ENCODE peak calls at places on chromosomes 3 and 15, in six cellular contexts. One of them, this sample, is unnamed.

GRCh38 chr15:67175643-67176071 is 78.8 kb downstream of the AAGAB start:
- DNase-seq in Daoy: peak; percentile 59
- DNase-seq in activated CD8-positive, alpha-beta memory T cell treated with anti-CD3 and anti-CD28 coated beads, Interleukin-2, amount 50 U/mL, for 48 hours: no peak
- DNase-seq in adipocyte: no peak
- DNase-seq in GM03348: peak; percentile 57
- DNase-seq in mesothelial cell of epicardium: no peak
- DNase-seq in this sample: no peak

GRCh38 chr3:27279153-27279552 is 90.0 kb downstream of the NEK10 start:
- DNase-seq in adipocyte: peak; percentile 64
- DNase-seq in GM03348: peak; percentile 22
- DNase-seq in activated CD8-positive, alpha-beta memory T cell treated with anti-CD3 and anti-CD28 coated beads, Interleukin-2, amount 50 U/mL, for 48 hours: no peak
- DNase-seq in Daoy: no peak
- DNase-seq in mesothelial cell of epicardium: no peak
- DNase-seq in this sample: no peak

GRCh38 chr3:152688313-152688712 is 146.6 kb upstream of the P2RY1 start:
- DNase-seq in adipocyte: no peak
- DNase-seq in mesothelial cell of epicardium: no peak
- DNase-seq in GM03348: no peak
- DNase-seq in activated CD8-positive, alpha-beta memory T cell treated with anti-CD3 and anti-CD28 coated beads, Interleukin-2, amount 50 U/mL, for 48 hours: no peak
- DNase-seq in Daoy: no peak
- DNase-seq in this sample: no peak

GRCh38 chr3:28745436-28745835 is 396.8 kb upstream of the AZI2 start:
- DNase-seq in adipocyte: peak; percentile 2
- DNase-seq in GM03348: no peak
- DNase-seq in Daoy: peak; percentile 2
- DNase-seq in activated CD8-positive, alpha-beta memory T cell treated with anti-CD3 and anti-CD28 coated beads, Interleukin-2, amount 50 U/mL, for 48 hours: no peak
- DNase-seq in mesothelial cell of epicardium: no peak
- DNase-seq in this sample: no peak

GRCh38 chr15:52052076-52052935 is 33.3 kb downstream of the MAPK6 start:
- DNase-seq in adipocyte: no peak
- DNase-seq in activated CD8-positive, alpha-beta memory T cell treated with anti-CD3 and anti-CD28 coated beads, Interleukin-2, amount 50 U/mL, for 48 hours: no peak
- DNase-seq in GM03348: no peak
- DNase-seq in mesothelial cell of epicardium: no peak
- DNase-seq in Daoy: no peak
- DNase-seq in this sample: no peak

GRCh38 chr3:53478166-53478830 is 16.1 kb upstream of the CACNA1D start:
- DNase-seq in mesothelial cell of epicardium: no peak
- DNase-seq in activated CD8-positive, alpha-beta memory T cell treated with anti-CD3 and anti-CD28 coated beads, Interleukin-2, amount 50 U/mL, for 48 hours: no peak
- DNase-seq in GM03348: no peak
- DNase-seq in Daoy: no peak
- DNase-seq in adipocyte: no peak
- DNase-seq in this sample: no peak

GRCh38 chr15:40306908-40307307 is 827 bp downstream of the PLCB2 start:
- DNase-seq in activated CD8-positive, alpha-beta memory T cell treated with anti-CD3 and anti-CD28 coated beads, Interleukin-2, amount 50 U/mL, for 48 hours: peak; percentile 59
- DNase-seq in Daoy: no peak
- DNase-seq in mesothelial cell of epicardium: no peak
- DNase-seq in adipocyte: no peak
- DNase-seq in GM03348: no peak
- DNase-seq in this sample: no peak

GRCh38 chr3:175743733-175744400 is 884.7 kb downstream of the NAALADL2 start:
- DNase-seq in Daoy: peak; percentile 41
- DNase-seq in mesothelial cell of epicardium: no peak
- DNase-seq in adipocyte: peak; percentile 30
- DNase-seq in activated CD8-positive, alpha-beta memory T cell treated with anti-CD3 and anti-CD28 coated beads, Interleukin-2, amount 50 U/mL, for 48 hours: no peak
- DNase-seq in GM03348: peak; percentile 33
- DNase-seq in this sample: no peak

GRCh38 chr3:30691249-30691880 is 85.0 kb downstream of the TGFBR2 start:
- DNase-seq in Daoy: no peak
- DNase-seq in mesothelial cell of epicardium: no peak
- DNase-seq in activated CD8-positive, alpha-beta memory T cell treated with anti-CD3 and anti-CD28 coated beads, Interleukin-2, amount 50 U/mL, for 48 hours: no peak
- DNase-seq in adipocyte: no peak
- DNase-seq in GM03348: no peak
- DNase-seq in this sample: no peak

This sample was measured in type B pancreatic cell.